ENCODE peak calls at places on chromosomes 4 and X, in eight cellular contexts. T is hepatocyte, P is IMR-90, E is fibroblast of lung, N is PC-3, S is mammary epithelial cell, K is endothelial cell of umbilical vein, V is neural progenitor cell. I is an unnamed sample.

GRCh38 chr4:98521486-98521885 is 136.9 kb downstream of the TSPAN5 start:
- DNase-seq in T (no peak), P (no peak), E (no peak), N (no peak), S (no peak), K (no peak), V (no peak), I (no peak)

GRCh38 chr4:177547985-177548384 is 105.7 kb upstream of the AGA start:
- DNase-seq in T (no peak), P (no peak), E (peak), N (no peak), S (no peak), K (no peak), V (no peak), I (no peak)

GRCh38 chr4:115278830-115279229 is 165.4 kb upstream of the NDST4 start:
- DNase-seq in T (no peak), P (no peak), E (no peak), N (no peak), S (no peak), K (no peak), V (no peak), I (no peak)

GRCh38 chrX:18210470-18210869 is 10.2 kb downstream of the BEND2 start:
- DNase-seq in T (no peak), P (peak), E (peak), N (peak), S (no peak), K (no peak), V (no peak), I (peak)

GRCh38 chr4:157978680-157979361 is 194.0 kb downstream of the GASK1B start:
- DNase-seq in T (peak), P (peak), E (peak), N (peak), S (peak), K (peak), V (peak), I (peak)

GRCh38 chr4:95867919-95868318 is 28.0 kb downstream of the PDHA2 start:
- DNase-seq in T (peak), P (no peak), E (peak), N (peak), S (no peak), K (peak), V (peak), I (peak)

GRCh38 chrX:33379839-33380238 is 168.5 kb upstream of the DMD start:
- DNase-seq in T (peak), P (no peak), E (no peak), N (no peak), S (peak), K (no peak), V (no peak), I (no peak)

GRCh38 chrX:16712825-16713155 is 321 bp upstream of the CTPS2 start:
- DNase-seq in T (no peak), P (no peak), E (peak), N (no peak), S (no peak), K (peak), V (no peak), I (no peak)

GRCh38 chr4:25001499-25001898 is 29.2 kb downstream of the LGI2 start:
- DNase-seq in T (no peak), P (no peak), E (peak), N (no peak), S (no peak), K (no peak), V (no peak), I (no peak)

GRCh38 chr4:139609647-139610046 is 53.6 kb upstream of the SETD7 start:
- DNase-seq in T (no peak), P (peak), E (peak), N (peak), S (peak), K (peak), V (no peak), I (peak)

GRCh38 chrX:30935985-30936384 is 46.9 kb upstream of the TAB3 start:
- DNase-seq in T (peak), P (peak), E (peak), N (peak), S (peak), K (peak), V (peak), I (peak)

DNA sequence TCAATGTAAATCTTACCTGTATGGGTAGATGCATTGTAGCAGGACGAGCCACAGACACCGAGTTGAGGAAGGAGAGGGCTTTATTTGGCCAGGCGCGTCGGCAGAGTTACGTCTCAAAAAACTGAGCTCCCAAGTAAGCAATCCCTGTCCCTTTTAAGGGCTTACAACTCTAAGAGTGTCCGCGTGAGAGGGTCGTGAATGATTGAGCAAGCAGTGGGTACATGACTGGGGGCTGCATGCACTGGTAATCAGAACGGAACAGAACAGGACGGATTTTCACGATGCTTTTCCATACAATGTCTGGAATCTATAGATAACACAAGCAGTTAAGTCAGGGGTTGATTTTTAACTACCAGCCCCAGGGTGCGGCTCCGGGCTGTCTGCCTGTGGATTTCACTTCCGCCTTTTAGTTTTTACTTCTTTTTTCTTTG is 524.9 kb upstream of the HTR2C start:
- DNase-seq in T (no peak), P (no peak), E (no peak), N (no peak), S (no peak), K (no peak), V (no peak), I (no peak)
- H2AFZ ChIP-seq in T (peak), P (no peak), E (no peak), N (no peak), S (no peak), K (no peak), V (no peak), I (no peak)

DNA sequence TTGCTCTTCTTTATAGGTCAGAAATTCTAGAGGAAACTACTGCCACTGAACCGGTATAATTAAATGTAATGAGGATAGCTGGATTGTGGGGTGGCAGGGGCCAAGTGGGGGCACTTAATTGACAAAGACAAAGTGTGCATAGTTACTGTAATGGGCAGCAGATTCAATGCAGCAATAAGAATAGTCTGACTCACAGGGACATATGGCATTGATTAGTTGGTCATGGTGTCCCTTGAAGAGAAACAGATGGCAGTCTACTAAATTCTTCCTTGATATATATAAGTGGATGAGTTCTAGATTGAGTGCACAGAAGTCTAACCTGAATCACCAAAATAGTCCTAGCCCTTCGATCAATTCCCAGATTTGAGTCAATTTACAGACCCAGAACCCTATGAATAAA is 31.5 kb downstream of the ETDC start:
- DNase-seq in T (no peak), P (peak), E (peak), N (no peak), S (no peak), K (no peak), V (no peak), I (peak)
- H2AFZ ChIP-seq in T (no peak), P (no peak), E (no peak), N (no peak), S (no peak), K (no peak), V (no peak), I (no peak)

GRCh38 chr4:151692821-151693504 is 67.8 kb downstream of the GATB start:
- DNase-seq in T (no peak), P (peak), E (peak), N (no peak), S (no peak), K (peak), V (no peak), I (no peak)

GRCh38 chr4:151692443-151692782 is 68.4 kb downstream of the GATB start:
- DNase-seq in T (no peak), P (no peak), E (no peak), N (no peak), S (no peak), K (no peak), V (no peak), I (no peak)

GRCh38 chr4:151698213-151698612 is 62.6 kb downstream of the GATB start:
- DNase-seq in T (no peak), P (no peak), E (no peak), N (no peak), S (no peak), K (no peak), V (no peak), I (no peak)

GRCh38 chr4:151691639-151692442 is 69.0 kb downstream of the GATB start:
- DNase-seq in T (no peak), P (peak), E (no peak), N (no peak), S (no peak), K (no peak), V (no peak), I (no peak)

DNA sequence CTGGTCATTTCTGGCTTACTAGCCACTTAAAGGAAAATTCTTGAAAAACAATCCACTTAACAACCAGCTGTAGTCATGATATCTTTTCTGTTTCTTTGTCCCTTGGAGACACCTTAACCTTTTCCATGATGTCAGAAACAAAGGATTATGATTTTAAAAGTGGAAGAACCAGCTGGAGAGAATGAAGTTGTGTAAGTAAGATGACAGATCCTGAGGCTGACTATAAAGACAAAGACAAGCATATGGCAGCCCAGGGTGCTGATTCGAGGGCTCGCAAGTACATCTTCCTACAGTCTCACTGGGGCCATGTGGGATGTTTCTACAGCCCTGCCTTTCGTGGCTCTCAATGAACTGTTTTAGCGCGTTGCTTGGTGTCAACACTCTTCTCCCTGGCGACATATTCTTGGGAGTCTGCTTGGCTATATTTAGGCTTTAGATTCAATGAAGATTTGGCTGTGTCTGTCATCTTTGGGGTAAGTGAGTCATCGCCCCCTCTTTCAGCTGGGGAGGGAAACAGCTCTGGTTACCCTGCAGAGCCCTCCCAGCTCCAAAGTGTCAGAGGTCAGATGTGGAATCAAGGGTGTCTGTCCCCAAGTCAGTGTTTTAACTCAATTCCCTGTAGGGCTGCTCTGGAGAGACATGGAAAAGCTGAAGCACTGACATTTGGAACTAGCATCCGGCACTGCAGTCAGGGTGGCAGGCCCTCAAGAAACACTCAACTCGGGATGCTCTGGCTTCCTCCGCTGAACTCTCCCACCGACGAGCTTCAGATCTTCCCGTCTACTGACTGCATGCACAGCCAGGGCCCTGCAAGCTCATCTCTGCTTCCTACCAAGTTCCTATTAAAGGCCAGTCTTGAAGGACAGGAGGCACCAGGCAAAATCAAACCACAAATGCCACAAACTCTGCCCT is 65.7 kb downstream of the GATB start:
- DNase-seq in T (no peak), P (no peak), E (no peak), N (no peak), S (no peak), K (no peak), V (no peak), I (no peak)
- H2AFZ ChIP-seq in T (no peak), P (no peak), E (no peak), N (no peak), S (no peak), K (no peak), V (no peak), I (no peak)

DNA sequence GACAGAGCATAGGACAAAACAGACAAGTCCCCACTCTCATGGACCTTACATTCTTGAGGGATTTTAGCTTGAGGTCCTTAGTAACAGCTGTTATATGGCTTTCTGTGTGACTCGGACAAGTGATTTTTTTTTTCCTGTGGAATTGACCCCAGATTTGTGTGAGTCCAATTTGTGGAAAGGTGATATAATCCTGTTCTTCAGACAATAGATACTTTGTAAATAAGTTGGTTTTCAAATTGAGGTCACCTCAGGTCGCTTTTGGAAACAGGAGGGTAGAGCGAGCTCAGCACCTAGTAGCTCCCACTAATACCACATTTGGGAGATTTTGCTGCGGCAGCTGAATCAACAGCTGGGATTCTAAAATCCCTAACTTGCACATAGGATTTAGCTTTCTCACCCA is 1008.8 kb downstream of the ADGRL3 start:
- DNase-seq in T (no peak), P (no peak), E (no peak), N (no peak), S (no peak), K (no peak), V (no peak), I (no peak)
- H2AFZ ChIP-seq in T (no peak), P (no peak), E (no peak), N (no peak), S (no peak), K (no peak), V (no peak), I (no peak)

I was measured in GM23248.